ENCODE peak calls at places on chromosomes 11 and 22, in six cellular contexts. A is neural crest cell; D is effector memory CD8-positive, alpha-beta T cell; Q is AG08395; B is brain pericyte; K is activated CD4-positive, alpha-beta T cell treated with anti-CD3 and anti-CD28 coated beads, Interleukin-2, amount 50 U/mL, for 48 hours. V is an unnamed sample.

GRCh38 chr11:65431452-65432132 is 9.0 kb downstream of the NEAT1 start:
- DNase-seq in D (peak), K (no peak), A (no peak), B (no peak), Q (no peak), V (no peak)

GRCh38 chr11:109552376-109552775 is 130.4 kb downstream of the C11orf87 start:
- DNase-seq in Q (no peak), A (no peak), K (no peak), B (no peak), D (no peak), V (no peak)

GRCh38 chr11:110376711-110377324 is 52.9 kb upstream of the FDX1 start:
- DNase-seq in A (peak), D (peak), B (no peak), Q (peak), K (peak), V (peak)

GRCh38 chr11:3223932-3224729 is 5.5 kb upstream of the MRGPRG start:
- DNase-seq in A (no peak), B (no peak), K (no peak), Q (no peak), D (no peak), V (no peak)

GRCh38 chr11:6321961-6322362 is 1.7 kb upstream of the CAVIN3 start:
- DNase-seq in D (no peak), Q (peak), K (peak), B (no peak), A (no peak), V (no peak)

GRCh38 chr22:42716649-42717127 is 4.0 kb downstream of the A4GALT start:
- DNase-seq in D (no peak), A (no peak), Q (no peak), B (no peak), K (no peak), V (no peak)

GRCh38 chr22:30444632-30445437 is 19.3 kb downstream of the MTFP1 start:
- DNase-seq in A (peak), K (peak), B (no peak), D (peak), Q (peak), V (peak)

GRCh38 chr11:68412593-68413475 is 47.7 kb upstream of the PPP6R3 start:
- DNase-seq in B (no peak), D (no peak), A (no peak), K (peak), Q (peak), V (no peak)

GRCh38 chr22:44360686-44361381 is 48.1 kb upstream of the SHISAL1 start:
- DNase-seq in A (no peak), D (no peak), B (peak), Q (peak), K (no peak), V (no peak)

GRCh38 chr11:64694821-64695365 is 28.1 kb downstream of the NRXN2 start:
- DNase-seq in D (no peak), B (no peak), Q (no peak), K (no peak), A (peak), V (peak)

GRCh38 chr11:125343732-125344131 is 152.3 kb downstream of the FEZ1 start:
- DNase-seq in K (no peak), B (no peak), A (no peak), Q (no peak), D (no peak), V (no peak)

GRCh38 chr22:44391481-44392445 is 79.0 kb upstream of the SHISAL1 start:
- DNase-seq in A (no peak), D (no peak), B (no peak), Q (no peak), K (no peak), V (no peak)

GRCh38 chr11:45900916-45901617 is 6.0 kb downstream of the FREY1 start:
- DNase-seq in A (no peak), K (no peak), B (no peak), D (no peak), Q (no peak), V (no peak)

GRCh38 chr11:66438504-66439466 is at the start of gene MRPL11:
- DNase-seq in A (peak), D (peak), K (peak), B (peak), Q (peak), V (peak)

GRCh38 chr22:19750666-19751490 is 9.7 kb upstream of the TBX1 start:
- DNase-seq in B (no peak), Q (no peak), A (no peak), K (no peak), D (no peak), V (no peak)

GRCh38 chr11:69465236-69466000 is 16.0 kb upstream of the LINC01488 start:
- DNase-seq in B (no peak), K (no peak), D (no peak), A (no peak), Q (no peak), V (no peak)

GRCh38 chr11:34997872-34998548 is 81.6 kb downstream of the PDHX start:
- DNase-seq in D (no peak), A (no peak), K (no peak), B (no peak), Q (peak), V (no peak)

GRCh38 chr22:17074648-17075002 is 10.2 kb upstream of the IL17RA start:
- DNase-seq in D (no peak), Q (no peak), K (no peak), A (no peak), B (no peak), V (no peak)

GRCh38 chr22:41922336-41922735 is 4.3 kb downstream of the TNFRSF13C start:
- DNase-seq in B (no peak), A (no peak), K (no peak), D (no peak), Q (no peak), V (no peak)

GRCh38 chr22:45890351-45890635 is 86.7 kb downstream of the WNT7B start:
- DNase-seq in D (no peak), B (no peak), K (no peak), Q (no peak), A (no peak), V (no peak)

GRCh38 chr11:128483211-128483788 is 104.1 kb downstream of the ETS1 start:
- DNase-seq in Q (no peak), B (no peak), D (peak), K (no peak), A (no peak), V (no peak)

GRCh38 chr22:18000441-18001039 is 23.8 kb downstream of the MICAL3 start:
- DNase-seq in Q (no peak), B (no peak), K (peak), A (peak), D (peak), V (peak)

GRCh38 chr11:68439355-68440065 is 21.0 kb upstream of the PPP6R3 start:
- DNase-seq in B (no peak), K (no peak), Q (peak), A (no peak), D (no peak), V (no peak)

GRCh38 chr11:17794981-17795380 is 60.4 kb downstream of the KCNC1 start:
- DNase-seq in D (no peak), B (no peak), K (no peak), Q (no peak), A (no peak), V (no peak)

GRCh38 chr11:1919428-1920127 is at the start of gene TNNT3:
- DNase-seq in A (no peak), Q (no peak), K (no peak), D (no peak), B (no peak), V (no peak)

GRCh38 chr11:75490221-75491181 is 35.2 kb downstream of the GDPD5 start:
- DNase-seq in B (no peak), Q (no peak), D (no peak), K (no peak), A (no peak), V (no peak)

GRCh38 chr11:59669611-59670009 is 773 bp upstream of the PATL1 start:
- DNase-seq in A (peak), D (no peak), B (peak), Q (peak), K (peak), V (peak)

GRCh38 chr11:2178906-2179494 is 7.4 kb upstream of the TH start:
- DNase-seq in A (no peak), D (no peak), Q (peak), B (no peak), K (no peak), V (no peak)

V was measured in endothelial cell.